ENCODE peak calls at places on chromosomes 7 and 10, in five cellular contexts. F is activated CD4-positive, alpha-beta T cell treated with anti-CD3 and anti-CD28 coated beads for 1 hour; V is NCI-H1436 treated with DMSO at 0.1 percent for 48 hours; J is fibroblast of lung; X is colonic mucosa. Y is an unnamed sample.

GRCh38 chr7:37718585-37718984 is 35.0 kb downstream of the GPR141 start:
- DNase-seq in F (no peak), V (no peak), J (no peak), X (no peak), Y (no peak)

GRCh38 chr10:21510218-21511070 is 15.0 kb downstream of the SKIDA1 start:
- DNase-seq in F (no peak), V (no peak), J (peak; percentile 48), X (no peak), Y (no peak)

GRCh38 chr10:69733791-69734261 is 67.9 kb upstream of the COL13A1 start:
- DNase-seq in F (no peak), V (no peak), J (peak; percentile 84), X (peak; percentile 30), Y (no peak)

GRCh38 chr7:148537435-148537834 is 53.1 kb upstream of the C7orf33 start:
- DNase-seq in F (no peak), V (no peak), J (no peak), X (no peak), Y (no peak)

GRCh38 chr10:118243907-118244306 is 98.2 kb downstream of the FAM204A start:
- DNase-seq in F (no peak), V (no peak), J (no peak), X (no peak), Y (no peak)

GRCh38 chr7:116182023-116182422 is 28.3 kb upstream of the TES start:
- DNase-seq in F (no peak), V (no peak), J (no peak), X (no peak), Y (no peak)

GRCh38 chr10:106573106-106573505 is 591.4 kb downstream of the SORCS1 start:
- DNase-seq in F (no peak), V (no peak), J (peak; percentile 68), X (no peak), Y (no peak)

GRCh38 chr7:30433082-30433481 is 45.5 kb downstream of the NOD1 start:
- DNase-seq in F (no peak), V (no peak), J (peak; percentile 91), X (peak; percentile 43), Y (peak; percentile 65)

GRCh38 chr7:64611717-64612116 is 48.8 kb upstream of the ZNF680 start:
- DNase-seq in F (no peak), V (no peak), J (no peak), X (no peak), Y (no peak)

GRCh38 chr10:70774810-70775678 is 10.1 kb downstream of the TBATA start:
- DNase-seq in F (no peak), V (no peak), J (no peak), X (peak; percentile 37), Y (no peak)

GRCh38 chr7:158824028-158824427 is 5.3 kb downstream of the ESYT2 start:
- DNase-seq in F (no peak), V (no peak), J (no peak), X (no peak), Y (no peak)

GRCh38 chr7:42385912-42386311 is 148.9 kb upstream of the GLI3 start:
- DNase-seq in F (no peak), V (no peak), J (no peak), X (no peak), Y (no peak)

GRCh38 chr7:80508440-80508839 is 3.4 kb downstream of the GNAT3 start:
- DNase-seq in F (no peak), V (no peak), J (peak; percentile 42), X (no peak), Y (no peak)

GRCh38 chr10:100790761-100791208 is 45.4 kb downstream of the PAX2 start:
- DNase-seq in F (no peak), V (no peak), J (no peak), X (no peak), Y (no peak)

GRCh38 chr7:154965014-154965413 is 37.9 kb downstream of the PAXIP1 start:
- DNase-seq in F (no peak), V (no peak), J (no peak), X (no peak), Y (no peak)

GRCh38 chr7:134461921-134462320 is 3.0 kb upstream of the AKR1B1 start:
- DNase-seq in F (no peak), V (no peak), J (no peak), X (no peak), Y (no peak)